ENCODE peak calls at places on chromosomes 12 and 14, in seven cellular contexts. E, M, B, U, N, G and Y are unnamed samples. For H3K36me3 and H3K4me1, the result is how much of the 10 kb centered on the place peaks cover.

GRCh38 chr14:44316647-44317432 is 190.2 kb downstream of the FSCB start:
- DNase-seq in U (no peak), M (no peak), B (peak), N (no peak), G (no peak), E (no peak), Y (no peak)

GRCh38 chr12:13891902-13892301 is 89.5 kb downstream of the GRIN2B start:
- DNase-seq in B (no peak), M (no peak), N (no peak), U (no peak), E (no peak), G (no peak), Y (no peak)

GRCh38 chr14:105224845-105225585 is 23.3 kb upstream of the BTBD6 start:
- DNase-seq in M (no peak), B (no peak), G (no peak), E (no peak), N (peak), U (no peak), Y (no peak)

GRCh38 chr12:20194171-20194570 is 174.2 kb upstream of the PDE3A start:
- DNase-seq in G (no peak), E (no peak), M (no peak), U (no peak), N (no peak), B (no peak), Y (no peak)

GRCh38 chr12:28872654-28873268 is 276.3 kb upstream of the FAR2 start:
- DNase-seq in G (peak), B (peak), N (no peak), E (no peak), M (no peak), U (no peak), Y (no peak)

GRCh38 chr14:95500772-95501401 is 15.6 kb downstream of the SYNE3 start:
- DNase-seq in M (no peak), E (peak), U (peak), N (no peak), B (no peak), G (peak), Y (peak)

GRCh38 chr12:117486840-117487659 is 125.6 kb upstream of the NOS1 start:
- DNase-seq in N (peak), M (no peak), B (peak), E (peak), G (peak), U (no peak), Y (peak)

GRCh38 chr14:78178071-78178470 is 7.9 kb downstream of the NRXN3 start:
- DNase-seq in M (no peak), G (no peak), N (no peak), B (no peak), U (no peak), E (no peak), Y (no peak)

GRCh38 chr12:128801879-128802391 is 21.8 kb downstream of the SLC15A4 start:
- DNase-seq in N (no peak), E (no peak), M (no peak), B (no peak), U (no peak), G (no peak), Y (no peak)

GRCh38 chr12:94092516-94093241 is 55.7 kb upstream of the PLXNC1 start:
- DNase-seq in G (no peak), U (no peak), E (peak), B (no peak), M (no peak), N (no peak), Y (peak)

GRCh38 chr14:103858063-103858820 is 10.9 kb upstream of the PPP1R13B start:
- DNase-seq in G (no peak), N (no peak), M (no peak), U (no peak), B (no peak), E (no peak), Y (no peak)

GRCh38 chr12:78726854-78727253 is 137.7 kb upstream of the SYT1 start:
- DNase-seq in G (no peak), N (no peak), M (no peak), U (no peak), B (no peak), E (no peak), Y (no peak)

GRCh38 chr12:68568878-68569569 is 41.7 kb upstream of the RAP1B start:
- DNase-seq in G (no peak), E (no peak), N (no peak), M (no peak), B (no peak), U (no peak), Y (no peak)

GRCh38 chr12:105860556-105861207 is 278.1 kb downstream of the NUAK1 start:
- DNase-seq in U (no peak), G (no peak), B (no peak), E (no peak), N (no peak), M (no peak), Y (no peak)

GRCh38 chr14:27945512-27945911 is 821.1 kb upstream of the FOXG1 start:
- DNase-seq in G (no peak), M (no peak), U (no peak), E (no peak), B (no peak), N (no peak), Y (no peak)

GRCh38 chr14:37034410-37035285 is 137.8 kb downstream of the SLC25A21 start:
- DNase-seq in G (no peak), B (no peak), M (no peak), E (no peak), N (no peak), U (no peak), Y (no peak)

GRCh38 chr12:22499445-22499844 is 44.9 kb downstream of the C2CD5 start:
- DNase-seq in B (no peak), U (no peak), M (no peak), G (no peak), E (no peak), N (no peak), Y (no peak)

GRCh38 chr12:56154246-56154771 is 1.9 kb downstream of the MYL6B start:
- DNase-seq in M (no peak), U (no peak), E (no peak), B (no peak), N (no peak), G (no peak), Y (no peak)

GRCh38 chr12:68189766-68190700 is 30.5 kb upstream of the IFNG start:
- DNase-seq in E (no peak), M (no peak), U (no peak), B (no peak), G (no peak), N (no peak), Y (no peak)

GRCh38 chr12:50197297-50197727 is 30.1 kb upstream of the CERS5 start:
- DNase-seq in B (no peak), G (no peak), M (no peak), E (no peak), U (no peak), N (no peak), Y (no peak)

GRCh38 chr12:5272061-5272820 is 159.7 kb upstream of the NTF3 start:
- DNase-seq in M (no peak), B (no peak), G (no peak), N (no peak), E (no peak), U (no peak), Y (no peak)

GRCh38 chr14:73242274-73242960 is 5.1 kb downstream of the PAPLN start:
- DNase-seq in N (no peak), G (no peak), B (no peak), U (no peak), E (peak), M (no peak), Y (peak)

GRCh38 chr12:132401982-132402381 is 72.6 kb upstream of the GALNT9 start:
- DNase-seq in B (no peak), N (no peak), M (no peak), E (no peak), G (no peak), U (no peak), Y (no peak)

GRCh38 chr14:50790568-50790967 is 40.4 kb downstream of the NIN start:
- DNase-seq in G (no peak), B (no peak), E (no peak), M (no peak), N (no peak), U (no peak), Y (no peak)

GRCh38 chr14:50783542-50783941 is 47.4 kb downstream of the NIN start:
- DNase-seq in N (no peak), U (no peak), G (no peak), B (no peak), M (no peak), E (no peak), Y (no peak)

GRCh38 chr14:50786821-50787464 is 44.0 kb downstream of the NIN start:
- DNase-seq in N (no peak), M (no peak), U (no peak), G (no peak), E (no peak), B (no peak), Y (no peak)

GRCh38 chr14:50784683-50785505 is 46.1 kb downstream of the NIN start:
- DNase-seq in B (no peak), N (no peak), M (no peak), E (no peak), U (no peak), G (no peak), Y (no peak)

DNA sequence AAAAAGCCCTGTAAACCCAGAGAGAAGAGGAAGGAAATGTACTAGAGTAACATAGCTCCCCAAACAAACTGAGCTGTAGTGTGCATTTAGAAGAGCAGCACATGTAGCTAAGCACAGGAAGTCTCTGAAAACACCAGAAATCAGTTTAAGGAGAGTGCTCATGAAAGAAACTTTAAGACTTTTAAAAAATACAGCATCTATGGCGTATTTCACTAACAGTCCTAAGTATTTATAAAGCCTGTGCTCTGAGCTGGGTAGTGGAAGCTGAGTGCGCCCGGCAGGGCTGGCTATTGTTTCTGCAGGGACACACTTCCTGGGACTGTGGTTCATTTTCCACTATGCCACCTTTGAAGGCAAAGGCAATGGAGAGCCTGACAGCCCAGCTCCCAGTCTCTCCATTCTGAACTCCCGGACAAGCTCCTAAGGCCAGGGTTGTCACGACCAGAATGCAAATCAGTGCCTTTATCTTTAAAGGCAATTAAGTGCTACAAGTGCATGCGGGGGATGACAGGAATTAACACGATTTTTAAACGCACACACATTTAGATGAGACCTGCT is 45.4 kb downstream of the NIN start:
- DNase-seq in N (no peak), U (no peak), M (no peak), B (no peak), G (no peak), E (no peak), Y (no peak)
- H3K27ac ChIP-seq in N (peak), U (peak), M (no peak), B (no peak), G (peak), E (no peak), Y (no peak)

GRCh38 chr12:69666798-69667197 is 32.3 kb downstream of the BEST3 start:
- DNase-seq in U (no peak), E (no peak), G (no peak), M (no peak), N (no peak), B (no peak), Y (no peak)

GRCh38 chr12:69676257-69677012 is 22.7 kb downstream of the BEST3 start:
- DNase-seq in G (no peak), N (no peak), U (no peak), M (no peak), E (no peak), B (no peak), Y (no peak)

GRCh38 chr12:69672195-69672594 is 26.9 kb downstream of the BEST3 start:
- DNase-seq in E (no peak), B (no peak), N (no peak), G (no peak), M (no peak), U (no peak), Y (no peak)

DNA sequence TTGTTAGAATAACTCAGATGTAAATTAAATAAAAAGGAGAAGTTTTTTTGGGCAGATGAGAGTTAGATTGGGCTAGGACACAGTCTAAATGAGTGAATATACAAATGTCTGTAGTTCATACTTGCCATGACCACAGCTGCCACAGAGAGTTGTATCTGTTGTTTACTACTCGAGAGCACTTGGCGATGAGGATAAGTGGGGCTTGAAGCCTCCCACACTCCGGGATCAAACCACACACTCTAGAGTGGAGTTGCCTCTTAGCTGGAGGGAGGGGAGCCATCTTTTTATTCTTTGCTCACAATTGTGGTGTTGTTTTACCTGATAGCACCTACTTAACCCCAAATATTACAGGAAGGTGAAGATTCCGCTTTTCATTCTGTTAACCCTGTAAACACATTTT is 27.5 kb downstream of the BEST3 start:
- DNase-seq in G (no peak), B (no peak), E (no peak), U (no peak), M (no peak), N (no peak), Y (no peak)
- H3K36me3 ChIP-seq in G (under half), B (under half), E (under half), U (under half), M (under half), N (under half), Y (half or more)

GRCh38 chr14:74575936-74576335 is 36.1 kb downstream of the LTBP2 start:
- DNase-seq in B (no peak), G (no peak), E (peak), M (no peak), N (peak), U (no peak), Y (peak)
- H3K4me1 ChIP-seq in B (under half), G (under half), E (under half), M (under half), N (under half), U (under half), Y (under half)

GRCh38 chr14:100159865-100160533 is 554 bp upstream of the DEGS2 start:
- DNase-seq in E (no peak), U (no peak), B (no peak), G (no peak), M (no peak), N (no peak), Y (no peak)
- H3K27ac ChIP-seq in E (no peak), U (no peak), B (no peak), G (peak), M (no peak), N (no peak), Y (no peak)

DNA sequence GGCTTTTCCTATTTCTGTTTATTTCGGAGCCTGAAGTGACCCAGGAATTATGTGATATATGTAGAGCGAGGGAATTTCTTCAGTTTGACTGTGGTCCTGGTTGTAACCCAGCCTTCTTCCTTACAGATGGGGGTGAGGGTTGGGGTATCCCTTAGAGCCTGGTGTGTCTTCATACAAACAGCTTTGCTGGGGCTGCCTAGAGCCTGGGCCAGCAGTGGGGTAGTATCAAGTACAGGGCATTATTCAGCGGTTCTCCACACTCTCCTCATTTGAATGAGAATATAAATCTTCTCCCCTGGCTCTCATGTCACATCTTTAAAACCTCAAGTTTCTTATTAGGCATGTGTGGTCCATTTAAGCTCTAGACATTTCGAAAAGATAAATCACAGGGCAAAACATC is 93.9 kb downstream of the ETV6 start:
- DNase-seq in M (no peak), N (no peak), U (no peak), G (no peak), E (no peak), B (no peak), Y (no peak)
- H3K36me3 ChIP-seq in M (under half), N (under half), U (under half), G (under half), E (under half), B (under half), Y (under half)

DNA sequence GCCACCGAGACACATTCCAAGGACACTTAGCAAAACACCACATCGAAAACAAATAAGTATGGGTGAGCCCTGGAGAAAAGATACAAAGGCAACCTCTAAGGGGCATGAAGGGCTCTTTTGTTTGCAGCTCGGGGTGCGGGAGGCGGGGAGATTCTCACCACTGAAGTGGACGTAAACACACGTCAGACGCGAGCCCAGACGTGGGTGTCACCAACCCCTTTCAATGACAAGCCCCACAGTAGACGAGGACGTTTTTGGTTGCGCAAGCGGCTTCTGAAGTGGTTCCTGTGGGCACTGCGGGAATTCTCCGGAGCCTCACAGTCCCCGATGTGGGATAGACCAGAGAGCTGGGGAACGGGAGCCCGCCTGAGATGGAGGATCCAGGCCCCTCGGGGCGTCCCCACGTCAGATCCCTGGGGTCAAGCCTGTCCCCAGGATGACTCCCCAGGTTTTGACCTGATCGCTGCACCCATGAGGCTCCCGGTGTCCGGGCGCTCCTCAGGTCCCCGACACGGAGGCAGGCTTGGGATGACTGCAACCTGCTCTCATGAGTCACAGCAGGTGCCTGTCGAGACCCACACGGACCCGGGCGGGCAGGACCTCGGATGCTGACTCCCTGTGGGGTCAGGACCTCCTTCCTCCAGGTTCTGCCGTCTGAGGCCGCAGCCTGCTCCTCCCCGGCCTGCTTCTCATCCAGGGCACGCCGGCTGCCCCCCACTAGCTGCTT is 20.3 kb upstream of the ADGRD1 start:
- DNase-seq in E (no peak), B (no peak), G (no peak), N (no peak), U (no peak), M (no peak), Y (no peak)
- H3K4me1 ChIP-seq in E (under half), B (under half), G (under half), N (under half), U (under half), M (under half), Y (under half)

DNA sequence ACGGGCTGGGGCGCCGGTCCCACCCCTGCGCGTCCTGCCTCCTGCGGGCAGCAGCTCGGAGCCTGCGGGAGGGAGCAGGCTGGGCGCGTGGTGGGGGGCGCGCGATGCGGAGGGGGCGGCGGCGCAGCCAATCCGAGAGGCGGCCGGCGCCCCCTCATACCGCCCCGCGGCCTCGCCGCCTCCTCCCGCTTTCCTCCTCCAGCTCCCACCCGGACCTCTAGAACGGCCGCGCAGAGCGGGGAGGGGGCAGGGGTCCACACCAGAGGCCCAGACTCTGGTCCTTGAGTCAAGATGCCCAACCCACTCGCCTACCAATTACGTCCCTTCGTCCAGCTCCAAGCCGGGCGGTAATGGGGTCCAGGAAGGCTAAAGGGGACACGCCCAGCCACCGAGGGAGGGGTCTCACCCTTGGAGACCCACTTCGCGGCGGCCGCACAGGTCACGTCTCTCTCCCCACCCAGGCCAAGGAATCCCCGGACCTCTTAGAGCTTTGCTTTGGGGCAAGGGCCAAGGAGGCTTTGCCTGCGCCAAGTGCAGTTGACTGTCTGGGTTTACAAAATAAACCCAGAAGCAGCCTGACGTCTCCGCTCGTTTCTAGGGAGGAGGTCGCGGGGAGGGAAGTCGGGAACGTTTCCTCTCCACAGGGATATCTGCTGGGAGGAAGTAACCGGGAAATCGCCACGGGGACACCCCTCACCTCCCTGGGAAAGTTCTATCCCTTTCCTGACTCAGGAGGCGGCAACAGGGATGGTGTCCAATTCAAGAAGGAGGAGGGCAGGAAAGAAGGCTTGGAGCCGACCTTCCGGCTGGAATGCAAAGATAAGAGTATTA is at the start of gene AMIGO2:
- DNase-seq in E (peak), U (peak), B (peak), G (peak), N (peak), M (peak), Y (peak)
- H3K27ac ChIP-seq in E (peak), U (peak), B (peak), G (peak), N (peak), M (peak), Y (peak)

GRCh38 chr12:109577311-109577710 is 3.7 kb downstream of the MVK start:
- DNase-seq in B (no peak), M (no peak), N (no peak), E (no peak), G (no peak), U (no peak), Y (no peak)

GRCh38 chr12:109573029-109573913 is at the start of the genes MMAB and MVK:
- DNase-seq in U (peak), M (peak), N (peak), G (peak), E (peak), B (peak), Y (peak)

GRCh38 chr12:109573914-109574244 is 285 bp downstream of the MVK start:
- DNase-seq in E (no peak), U (no peak), G (no peak), B (no peak), M (no peak), N (no peak), Y (no peak)

GRCh38 chr12:109578330-109578927 is 4.8 kb downstream of the MVK start:
- DNase-seq in B (no peak), M (no peak), U (no peak), N (no peak), E (no peak), G (no peak), Y (no peak)

DNA sequence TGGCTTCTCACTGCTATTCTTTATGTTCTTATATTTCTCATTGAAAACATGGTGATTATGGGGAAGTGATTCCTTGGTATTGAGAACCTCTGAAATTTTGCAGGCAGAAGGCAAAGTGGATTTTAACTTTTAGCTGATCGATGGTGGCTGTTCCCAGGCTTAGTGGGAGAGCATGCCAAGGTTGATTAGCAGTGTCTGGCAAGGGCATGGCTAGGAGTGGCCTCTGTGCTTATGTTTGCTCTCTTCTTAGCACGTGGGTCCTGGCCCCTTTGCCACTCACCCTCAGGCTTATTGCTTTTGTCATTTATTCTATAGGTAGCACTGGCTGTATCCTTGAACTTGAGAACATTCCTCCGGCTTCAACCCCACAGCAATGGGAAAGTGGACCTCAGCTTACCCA is 2.1 kb downstream of the MVK start:
- DNase-seq in G (no peak), M (no peak), E (no peak), N (peak), B (no peak), U (no peak), Y (no peak)
- H3K36me3 ChIP-seq in G (half or more), M (under half), E (under half), N (half or more), B (under half), U (half or more), Y (under half)